ENCODE peak calls at places on chromosomes 3 and 15, in five cellular contexts. One of them, this sample, is unnamed.

GRCh38 chr15:100663066-100663465 is 60.7 kb downstream of the ASB7 start:
- DNase-seq in adrenal gland: no peak
- DNase-seq in WERI-Rb-1: peak
- DNase-seq in EH: peak
- DNase-seq in lower lobe of right lung: no peak
- DNase-seq in this sample: no peak

GRCh38 chr3:128408693-128409620 is 57.7 kb downstream of the DNAJB8 start:
- DNase-seq in adrenal gland: peak
- DNase-seq in EH: no peak
- DNase-seq in lower lobe of right lung: no peak
- DNase-seq in WERI-Rb-1: peak
- DNase-seq in this sample: no peak

GRCh38 chr3:161275919-161276318 is 54.8 kb downstream of the NMD3 start:
- DNase-seq in WERI-Rb-1: no peak
- DNase-seq in lower lobe of right lung: no peak
- DNase-seq in adrenal gland: no peak
- DNase-seq in EH: no peak
- DNase-seq in this sample: no peak

GRCh38 chr3:133965033-133965570 is 64.6 kb downstream of the SLCO2A1 start:
- DNase-seq in EH: peak
- DNase-seq in adrenal gland: no peak
- DNase-seq in lower lobe of right lung: no peak
- DNase-seq in WERI-Rb-1: no peak
- DNase-seq in this sample: peak

GRCh38 chr15:100986158-100986896 is 67.2 kb downstream of the LRRK1 start:
- DNase-seq in adrenal gland: no peak
- DNase-seq in EH: no peak
- DNase-seq in WERI-Rb-1: no peak
- DNase-seq in lower lobe of right lung: no peak
- DNase-seq in this sample: no peak

GRCh38 chr15:63238796-63239195 is 38.6 kb upstream of the APH1B start:
- DNase-seq in WERI-Rb-1: no peak
- DNase-seq in EH: peak
- DNase-seq in adrenal gland: no peak
- DNase-seq in lower lobe of right lung: no peak
- DNase-seq in this sample: no peak

GRCh38 chr15:43370310-43370974 is 401 bp downstream of the ZSCAN29 start:
- DNase-seq in adrenal gland: peak
- DNase-seq in lower lobe of right lung: no peak
- DNase-seq in WERI-Rb-1: peak
- DNase-seq in EH: peak
- DNase-seq in this sample: no peak

GRCh38 chr3:24135280-24135679 is 190.2 kb downstream of the NR1D2 start:
- DNase-seq in adrenal gland: no peak
- DNase-seq in WERI-Rb-1: no peak
- DNase-seq in lower lobe of right lung: no peak
- DNase-seq in EH: no peak
- DNase-seq in this sample: no peak

GRCh38 chr3:187101184-187102072 is 37.9 kb downstream of the RPL39L start:
- DNase-seq in WERI-Rb-1: no peak
- DNase-seq in EH: peak
- DNase-seq in adrenal gland: peak
- DNase-seq in lower lobe of right lung: peak
- DNase-seq in this sample: no peak

This sample was measured in chondrocyte.